ENCODE peak calls at places on chromosomes 16 and 17, in six cellular contexts. A is fibroblast of lung, X is hepatocyte, T is body of pancreas, O is fibroblast of the aortic adventitia, L is heart left ventricle. C is an unnamed sample.

GRCh38 chr17:6107791-6108190 is 37.6 kb downstream of the WSCD1 start:
- DNase-seq in A (no peak), X (no peak), T (no peak), O (no peak), L (no peak), C (no peak)

GRCh38 chr17:6245301-6245810 is 175.2 kb downstream of the WSCD1 start:
- DNase-seq in A (no peak), X (no peak), T (no peak), O (no peak), L (no peak), C (no peak)

GRCh38 chr17:28117304-28117703 is 74.8 kb downstream of the NLK start:
- DNase-seq in A (no peak), X (no peak), T (no peak), O (no peak), L (no peak), C (no peak)

GRCh38 chr17:42775534-42776098 is 2.4 kb downstream of the VPS25 start:
- DNase-seq in A (peak), X (no peak), T (no peak), O (peak), L (no peak), C (peak)

GRCh38 chr16:75854117-75854516 is 127.8 kb upstream of the CPHXL start:
- DNase-seq in A (no peak), X (peak), T (no peak), O (no peak), L (no peak), C (no peak)

GRCh38 chr17:28298449-28298848 is 20.6 kb upstream of the TMEM97 start:
- DNase-seq in A (no peak), X (no peak), T (no peak), O (no peak), L (no peak), C (no peak)

GRCh38 chr17:42458497-42459255 is at the start of gene ATP6V0A1:
- DNase-seq in A (peak), X (peak), T (peak), O (peak), L (peak), C (peak)

GRCh38 chr17:31803494-31804213 is 55.4 kb downstream of the COPRS start:
- DNase-seq in A (no peak), X (peak), T (no peak), O (no peak), L (no peak), C (no peak)

GRCh38 chr17:50172130-50172529 is 6.3 kb downstream of the SGCA start:
- DNase-seq in A (no peak), X (no peak), T (no peak), O (no peak), L (peak), C (no peak)

GRCh38 chr17:79836952-79837887 is 2.0 kb downstream of the CBX4 start:
- DNase-seq in A (peak), X (peak), T (peak), O (peak), L (peak), C (peak)

GRCh38 chr16:15958703-15959348 is 9.4 kb downstream of the ABCC1 start:
- DNase-seq in A (no peak), X (no peak), T (no peak), O (no peak), L (no peak), C (no peak)

GRCh38 chr16:14193316-14193871 is 122.3 kb downstream of the MRTFB start:
- DNase-seq in A (no peak), X (no peak), T (no peak), O (no peak), L (no peak), C (no peak)

GRCh38 chr16:89037261-89038152 is 56.1 kb upstream of the ACSF3 start:
- DNase-seq in A (peak), X (peak), T (no peak), O (peak), L (peak), C (peak)

GRCh38 chr17:1239210-1239609 is 31.0 kb upstream of the BHLHA9 start:
- DNase-seq in A (peak), X (no peak), T (no peak), O (peak), L (no peak), C (peak)

GRCh38 chr17:44872131-44872768 is 24.6 kb downstream of the HIGD1B start:
- DNase-seq in A (no peak), X (no peak), T (no peak), O (peak), L (peak), C (peak)

GRCh38 chr17:39244016-39244599 is 18.4 kb upstream of the STAC2 start:
- DNase-seq in A (no peak), X (no peak), T (no peak), O (no peak), L (no peak), C (no peak)

GRCh38 chr16:25553711-25554436 is 137.9 kb upstream of the HS3ST4 start:
- DNase-seq in A (peak), X (peak), T (no peak), O (peak), L (no peak), C (no peak)

GRCh38 chr16:1091992-1092552 is 4.0 kb downstream of the C1QTNF8 start:
- DNase-seq in A (no peak), X (no peak), T (no peak), O (no peak), L (no peak), C (no peak)

GRCh38 chr17:34024303-34025178 is 230.5 kb upstream of the CCL2 start:
- DNase-seq in A (no peak), X (peak), T (no peak), O (no peak), L (no peak), C (no peak)

GRCh38 chr16:56517206-56517605 is 2.6 kb downstream of the BBS2 start:
- DNase-seq in A (no peak), X (no peak), T (no peak), O (no peak), L (no peak), C (no peak)

GRCh38 chr17:20009052-20009301 is 182 bp upstream of the SPECC1 start:
- DNase-seq in A (no peak), X (no peak), T (no peak), O (peak), L (no peak), C (no peak)

GRCh38 chr16:84041421-84041820 is 1.2 kb downstream of the SLC38A8 start:
- DNase-seq in A (no peak), X (no peak), T (no peak), O (no peak), L (no peak), C (no peak)

GRCh38 chr16:84718-85452 is 6.9 kb downstream of the MPG start:
- DNase-seq in A (peak), X (no peak), T (no peak), O (peak), L (peak), C (peak)

GRCh38 chr17:82440377-82440981 is 10.1 kb downstream of the CYBC1 start:
- DNase-seq in A (no peak), X (no peak), T (no peak), O (no peak), L (no peak), C (no peak)

GRCh38 chr16:21302898-21303528 is 24.9 kb upstream of the CRYM start:
- DNase-seq in A (peak), X (peak), T (no peak), O (peak), L (no peak), C (peak)

GRCh38 chr16:85480727-85481101 is 132.4 kb upstream of the GSE1 start:
- DNase-seq in A (no peak), X (no peak), T (no peak), O (no peak), L (no peak), C (no peak)

GRCh38 chr16:144797-145252 is 6.4 kb upstream of the NPRL3 start:
- DNase-seq in A (no peak), X (no peak), T (no peak), O (no peak), L (no peak), C (no peak)

GRCh38 chr16:21950782-21951521 is 2.2 kb upstream of the UQCRC2 start:
- DNase-seq in A (peak), X (peak), T (no peak), O (peak), L (no peak), C (peak)

GRCh38 chr16:84660973-84661372 is 12.7 kb downstream of the KLHL36 start:
- DNase-seq in A (peak), X (no peak), T (no peak), O (peak), L (no peak), C (peak)

GRCh38 chr17:27457731-27458523 is 1.7 kb downstream of the KSR1 start:
- DNase-seq in A (no peak), X (peak), T (no peak), O (peak), L (no peak), C (peak)

GRCh38 chr17:58488428-58488890 is 251 bp upstream of the HSF5 start:
- DNase-seq in A (no peak), X (no peak), T (no peak), O (no peak), L (no peak), C (no peak)

GRCh38 chr17:49454050-49454449 is 39.4 kb upstream of the PHB1 start:
- DNase-seq in A (peak), X (no peak), T (no peak), O (no peak), L (no peak), C (peak)

GRCh38 chr16:28182183-28182582 is 29.6 kb downstream of the XPO6 start:
- DNase-seq in A (peak), X (no peak), T (no peak), O (no peak), L (no peak), C (no peak)

GRCh38 chr16:82506734-82507133 is 120.0 kb upstream of the CDH13 start:
- DNase-seq in A (no peak), X (no peak), T (no peak), O (no peak), L (no peak), C (no peak)

GRCh38 chr16:4316103-4316731 is 350 bp downstream of the GLIS2 start:
- DNase-seq in A (no peak), X (peak), T (no peak), O (no peak), L (no peak), C (no peak)
- H3K4me3 ChIP-seq in A (peak), X (peak), T (peak), O (peak), L (peak), C (peak)

DNA sequence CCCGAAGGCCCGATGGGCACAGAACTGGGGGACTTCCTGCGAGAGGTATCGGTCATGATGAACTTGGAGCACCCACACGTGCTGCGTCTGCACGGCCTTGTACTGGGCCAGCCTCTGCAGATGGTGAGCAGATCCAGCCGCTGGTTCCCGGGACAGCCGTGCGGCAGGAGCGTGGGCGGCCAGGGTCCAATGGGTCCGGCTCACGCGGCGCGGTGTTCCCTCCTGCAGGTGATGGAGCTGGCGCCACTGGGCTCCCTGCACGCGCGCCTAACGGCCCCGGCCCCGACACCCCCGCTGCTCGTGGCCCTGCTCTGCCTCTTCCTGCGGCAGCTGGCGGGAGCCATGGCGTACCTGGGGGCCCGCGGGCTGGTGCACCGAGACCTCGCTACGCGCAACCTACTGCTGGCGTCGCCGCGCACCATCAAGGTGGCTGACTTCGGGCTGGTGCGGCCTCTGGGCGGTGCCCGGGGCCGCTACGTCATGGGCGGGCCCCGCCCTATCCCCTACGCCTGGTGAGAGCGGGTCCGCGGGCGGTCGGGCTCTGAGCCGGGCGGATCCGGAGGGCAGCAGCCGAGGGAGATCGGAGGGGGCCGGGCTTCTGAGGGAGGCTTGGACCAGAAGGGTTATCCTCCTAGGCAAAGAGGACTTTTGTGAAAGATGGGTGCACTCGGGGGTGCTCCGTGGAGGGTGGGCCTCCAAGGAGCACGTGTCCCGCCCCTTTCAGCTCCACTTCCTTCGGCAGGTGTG is 3.0 kb downstream of the TNK1 start:
- DNase-seq in A (peak), X (peak), T (no peak), O (no peak), L (peak), C (peak)
- TF ChIP-seq CTCF in A (no peak), X (no peak), T (no peak), O (no peak), L (no peak), C (no peak)

GRCh38 chr17:2551928-2552327 is 40.2 kb upstream of the METTL16 start:
- DNase-seq in A (no peak), X (no peak), T (no peak), O (no peak), L (no peak), C (no peak)

GRCh38 chr17:2547176-2547575 is 35.5 kb upstream of the METTL16 start:
- DNase-seq in A (peak), X (peak), T (no peak), O (peak), L (no peak), C (peak)

GRCh38 chr17:2549392-2550211 is 37.9 kb upstream of the METTL16 start:
- DNase-seq in A (no peak), X (no peak), T (no peak), O (no peak), L (no peak), C (no peak)

DNA sequence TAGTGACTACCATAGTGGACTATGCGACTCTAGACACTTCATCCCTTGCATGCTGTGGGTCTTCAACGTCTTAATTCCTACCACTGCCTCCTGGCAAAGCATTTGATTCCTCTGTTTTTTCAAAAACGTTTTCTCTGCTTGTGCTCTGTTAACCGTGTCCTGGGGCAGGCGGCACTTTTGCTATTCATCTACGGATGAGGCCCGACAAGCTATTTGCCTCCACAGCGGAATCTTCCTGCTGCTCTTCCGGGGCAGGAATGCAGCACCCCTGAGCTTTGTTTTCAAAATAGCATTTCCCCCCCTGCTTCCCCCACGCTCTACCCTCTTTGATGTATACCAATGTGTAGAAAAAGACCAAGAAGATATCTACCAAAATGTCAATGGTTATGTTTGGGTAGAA is 39.8 kb upstream of the METTL16 start:
- DNase-seq in A (no peak), X (no peak), T (no peak), O (no peak), L (no peak), C (no peak)
- H3K4me3 ChIP-seq in A (no peak), X (no peak), T (no peak), O (no peak), L (no peak), C (no peak)

GRCh38 chr17:61349350-61349749 is 50.3 kb upstream of the TBX2 start:
- DNase-seq in A (no peak), X (no peak), T (no peak), O (peak), L (no peak), C (no peak)
- TF ChIP-seq CTCF in A (peak), X (no peak), T (no peak), O (peak), L (peak), C (peak)

DNA sequence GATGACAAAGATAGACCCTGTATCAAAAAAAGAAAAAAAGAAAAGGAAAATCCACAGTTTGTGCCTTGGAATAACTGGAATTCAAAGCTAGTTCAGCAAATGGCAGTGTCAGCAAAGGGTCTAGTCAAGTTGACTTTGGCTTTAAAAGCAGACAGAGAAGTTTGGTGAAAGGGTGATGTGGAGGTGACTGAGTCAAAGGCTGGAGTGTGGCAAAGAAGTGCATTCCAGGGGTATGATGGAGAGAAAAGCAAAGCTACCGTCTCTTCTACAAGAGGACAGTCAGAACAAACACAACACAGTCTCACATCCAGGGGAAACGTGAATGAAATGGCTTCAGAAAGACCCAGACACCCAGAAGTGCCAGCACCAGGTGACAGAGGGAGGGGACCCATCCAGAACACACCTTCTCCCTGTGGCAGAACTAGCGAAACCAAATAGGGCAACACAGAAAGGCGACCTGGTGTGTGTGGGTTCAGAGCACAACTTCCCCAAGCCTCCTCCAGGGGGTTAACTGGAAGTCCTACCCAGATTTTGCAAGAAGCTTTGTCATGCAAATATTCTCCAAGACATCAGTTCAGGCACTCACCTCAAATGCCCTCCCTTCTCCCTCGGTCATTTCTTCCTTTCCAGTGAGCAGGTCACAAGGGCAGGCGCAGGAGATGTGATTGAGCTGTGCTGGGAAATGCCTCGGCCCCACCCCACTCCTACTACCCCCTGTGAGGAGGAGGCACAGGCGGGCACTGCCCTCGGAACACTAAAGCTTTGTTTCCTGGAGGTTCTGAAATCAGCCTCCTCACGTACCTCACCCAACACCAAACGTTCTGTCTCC is 481.9 kb downstream of the SOX9 start:
- DNase-seq in A (peak), X (no peak), T (peak), O (peak), L (no peak), C (peak)
- H3K4me3 ChIP-seq in A (no peak), X (no peak), T (no peak), O (no peak), L (no peak), C (no peak)

DNA sequence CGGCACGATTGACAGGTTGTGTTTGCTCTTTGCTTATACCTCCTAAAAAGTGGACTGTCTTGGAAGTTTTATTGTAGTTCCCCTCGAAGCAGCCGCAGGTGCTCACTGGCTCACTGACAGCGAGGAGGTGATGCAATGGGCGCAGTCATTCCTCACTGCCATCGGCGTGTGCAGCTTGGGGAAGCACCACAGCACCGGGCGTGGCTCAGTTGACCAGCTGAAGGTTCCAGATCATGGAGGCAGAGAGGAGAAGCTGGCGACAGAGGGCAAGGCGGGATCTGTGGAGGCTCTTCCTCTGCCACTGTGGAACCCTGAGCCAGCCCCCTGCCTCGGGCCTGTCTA is 72.1 kb upstream of the TNRC6C start:
- DNase-seq in A (no peak), X (no peak), T (no peak), O (no peak), L (peak), C (no peak)
- TF ChIP-seq CTCF in A (no peak), X (no peak), T (no peak), O (no peak), L (no peak), C (no peak)

GRCh38 chr16:11259288-11259621 is 3.3 kb upstream of the SOCS1 start:
- DNase-seq in A (no peak), X (no peak), T (peak), O (peak), L (no peak), C (no peak)
- H3K4me3 ChIP-seq in A (no peak), X (no peak), T (no peak), O (no peak), L (no peak), C (no peak)

GRCh38 chr17:4156750-4157381 is 13.9 kb downstream of the CYB5D2 start:
- DNase-seq in A (no peak), X (no peak), T (no peak), O (no peak), L (no peak), C (no peak)
- TF ChIP-seq CTCF in A (no peak), X (no peak), T (no peak), O (no peak), L (no peak), C (no peak)

DNA sequence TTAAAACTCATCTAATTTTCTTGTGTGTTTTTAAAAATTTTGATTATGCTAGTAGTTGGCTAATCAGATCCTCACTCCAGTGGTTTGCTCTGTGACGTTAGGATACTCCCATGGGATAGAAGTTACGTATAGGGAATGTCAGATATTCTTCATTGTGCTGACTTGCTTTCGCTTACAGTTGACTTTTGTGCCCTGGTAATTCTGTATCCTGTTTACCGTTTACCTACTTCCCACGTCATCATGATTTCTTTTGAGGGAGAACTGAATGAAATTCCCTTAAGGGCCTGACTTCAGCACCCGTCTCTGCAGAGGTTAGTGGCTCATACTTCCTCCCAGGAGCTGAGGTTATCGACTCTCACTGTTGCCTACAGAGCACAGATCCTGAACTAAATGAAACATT is 2.6 kb downstream of the PRKAR1A start:
- DNase-seq in A (peak), X (peak), T (no peak), O (peak), L (no peak), C (peak)
- H3K4me3 ChIP-seq in A (peak), X (peak), T (no peak), O (peak), L (peak), C (peak)